ENCODE peak calls at places on chromosomes 6 and 20, in five cellular contexts. S is neuronal stem cell, I is trophoblast cell, Y is mesenchymal stem cell, A is H9. Z is an unnamed sample.

GRCh38 chr6:129568015-129568414 is 142.0 kb downstream of the ARHGAP18 start:
- DNase-seq in S (no peak), I (no peak), Y (no peak), A (no peak), Z (no peak)

GRCh38 chr6:143328885-143329284 is 121.6 kb downstream of the ADAT2 start:
- DNase-seq in S (no peak), I (no peak), Y (peak), A (no peak), Z (no peak)

GRCh38 chr20:4227085-4227821 is 211.9 kb upstream of the RNF24 start:
- DNase-seq in S (no peak), I (peak), Y (peak), A (peak), Z (no peak)

GRCh38 chr6:36848658-36849441 is 9.6 kb upstream of the CPNE5 start:
- DNase-seq in S (peak), I (peak), Y (no peak), A (peak), Z (no peak)

GRCh38 chr6:33908025-33908424 is 104.2 kb upstream of the MLN start:
- DNase-seq in S (no peak), I (no peak), Y (no peak), A (no peak), Z (no peak)

GRCh38 chr6:49915035-49915434 is 48.7 kb upstream of the CRISP1 start:
- DNase-seq in S (no peak), I (no peak), Y (no peak), A (peak), Z (no peak)

GRCh38 chr6:15495375-15495901 is 167.4 kb downstream of the DTNBP1 start:
- DNase-seq in S (no peak), I (no peak), Y (peak), A (no peak), Z (no peak)

GRCh38 chr6:111605100-111605748 is 454 bp downstream of the TRAF3IP2 start:
- DNase-seq in S (no peak), I (peak), Y (peak), A (peak), Z (peak)

GRCh38 chr6:167872538-167873210 is 46.0 kb downstream of the AFDN start:
- DNase-seq in S (no peak), I (no peak), Y (no peak), A (no peak), Z (no peak)

GRCh38 chr6:152267967-152268845 is 369.0 kb downstream of the SYNE1 start:
- DNase-seq in S (peak), I (no peak), Y (peak), A (no peak), Z (no peak)

GRCh38 chr6:80132942-80133517 is 26.6 kb downstream of the BCKDHB start:
- DNase-seq in S (peak), I (no peak), Y (peak), A (peak), Z (no peak)

GRCh38 chr6:134714679-134715078 is 235.2 kb downstream of the ALDH8A1 start:
- DNase-seq in S (no peak), I (peak), Y (peak), A (no peak), Z (no peak)

GRCh38 chr20:16066571-16066970 is 506.7 kb downstream of the KIF16B start:
- DNase-seq in S (no peak), I (no peak), Y (no peak), A (no peak), Z (no peak)

GRCh38 chr6:63263456-63263855 is 52.2 kb downstream of the FKBP1C start:
- DNase-seq in S (no peak), I (no peak), Y (no peak), A (no peak), Z (no peak)

GRCh38 chr6:147870745-147871144 is 362.3 kb downstream of the SAMD5 start:
- DNase-seq in S (no peak), I (no peak), Y (no peak), A (no peak), Z (no peak)

GRCh38 chr6:147869223-147869600 is 360.7 kb downstream of the SAMD5 start:
- DNase-seq in S (no peak), I (no peak), Y (peak), A (no peak), Z (no peak)

GRCh38 chr6:147868493-147869222 is 360.2 kb downstream of the SAMD5 start:
- DNase-seq in S (no peak), I (no peak), Y (peak), A (no peak), Z (no peak)

GRCh38 chr6:147867827-147868226 is 359.3 kb downstream of the SAMD5 start:
- DNase-seq in S (no peak), I (no peak), Y (no peak), A (no peak), Z (no peak)

GRCh38 chr6:147869869-147870268 is 361.4 kb downstream of the SAMD5 start:
- DNase-seq in S (no peak), I (no peak), Y (no peak), A (no peak), Z (no peak)
- H2BK12ac ChIP-seq in S (no peak), I (no peak), Y (no peak), A (no peak), Z (no peak)

DNA sequence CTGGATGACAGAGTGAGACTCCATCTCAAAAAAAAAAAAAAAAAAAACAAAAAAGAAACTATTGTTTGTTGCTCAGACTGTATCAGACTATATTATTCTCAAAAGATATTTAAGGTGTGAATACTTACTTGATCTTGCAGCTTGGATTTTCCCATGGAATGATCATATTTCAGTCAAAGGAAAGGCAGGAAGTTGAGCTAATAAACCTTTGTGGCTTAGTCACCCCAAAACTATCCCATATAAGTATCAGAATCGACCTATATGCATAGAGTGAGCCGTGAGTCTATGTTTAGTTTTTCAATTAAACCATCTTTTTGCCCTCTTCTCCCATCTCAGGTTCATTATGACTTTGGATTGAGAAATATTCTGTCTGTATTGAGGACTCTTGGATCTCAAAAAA is 152.6 kb downstream of the DNAH8 start:
- DNase-seq in S (no peak), I (no peak), Y (no peak), A (no peak), Z (no peak)
- H2BK12ac ChIP-seq in S (no peak), I (no peak), Y (no peak), A (no peak), Z (no peak)

DNA sequence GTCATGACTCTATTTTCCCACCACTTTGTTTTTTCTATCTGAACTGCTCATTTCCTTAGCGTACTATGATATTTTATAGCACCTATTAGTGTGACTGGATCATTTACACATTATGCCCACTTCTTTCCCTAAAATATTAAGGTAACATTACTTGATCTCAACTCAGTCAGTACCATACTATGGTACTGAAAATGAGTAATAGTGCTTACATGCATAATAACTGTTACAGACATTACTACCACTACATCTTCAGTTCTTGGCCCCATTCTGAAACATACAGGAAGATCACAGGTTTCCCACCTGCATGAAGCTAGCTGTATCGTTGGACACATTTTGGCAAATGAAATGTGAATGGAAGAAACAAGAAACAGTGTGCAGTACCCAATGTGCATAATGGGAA is 108.7 kb upstream of the DOK5 start:
- DNase-seq in S (no peak), I (no peak), Y (no peak), A (no peak), Z (no peak)
- H2BK12ac ChIP-seq in S (no peak), I (no peak), Y (no peak), A (no peak), Z (no peak)

GRCh38 chr20:58128635-58129625 is 99.5 kb downstream of the ANKRD60 start:
- DNase-seq in S (no peak), I (no peak), Y (no peak), A (peak), Z (no peak)
- H2BK12ac ChIP-seq in S (no peak), I (no peak), Y (no peak), A (no peak), Z (no peak)

DNA sequence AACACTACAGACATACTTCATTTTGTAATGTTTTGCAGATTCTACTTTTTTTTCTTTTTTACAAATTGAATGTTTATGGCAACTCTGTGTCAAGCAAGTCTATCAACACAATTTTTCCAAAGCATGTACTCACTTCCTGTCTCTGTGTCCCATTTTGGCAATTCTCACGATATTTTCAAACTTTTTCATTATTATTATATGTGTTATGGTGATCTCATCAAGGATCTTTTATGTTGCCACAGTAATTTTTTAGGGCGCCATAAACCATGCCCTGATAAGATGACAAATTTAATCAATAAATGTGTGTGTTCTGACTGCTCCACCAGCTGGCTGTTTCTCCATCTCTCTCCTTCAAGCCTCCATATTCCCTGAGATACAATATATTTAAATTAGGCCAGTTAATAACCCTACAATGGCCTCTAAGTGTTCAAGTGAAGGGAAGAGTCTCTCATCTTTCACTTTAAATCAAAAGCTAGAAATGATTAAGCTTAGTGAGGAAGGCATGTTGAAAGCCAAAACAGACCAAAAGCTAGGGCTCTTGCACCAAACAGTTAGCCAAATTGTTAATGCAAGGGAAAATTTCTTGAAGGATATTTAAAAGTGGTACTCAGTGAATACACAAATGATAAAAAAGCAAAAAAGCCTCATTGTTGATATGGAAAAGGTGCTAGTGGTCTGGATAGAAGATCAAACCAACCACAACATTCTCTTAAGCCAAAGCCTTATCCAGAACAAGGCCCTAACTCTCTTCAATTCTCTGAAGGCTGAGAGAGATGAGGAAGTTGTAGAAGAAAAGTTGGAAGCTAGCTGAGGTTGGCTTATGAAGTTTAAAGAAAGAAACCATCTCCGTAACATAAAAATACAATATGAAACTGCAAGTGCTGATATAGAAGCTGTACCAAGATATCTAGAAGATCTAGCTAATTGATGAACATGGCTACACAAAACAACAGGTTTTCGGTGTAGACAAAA is 194.4 kb upstream of the TAB2 start:
- DNase-seq in S (no peak), I (no peak), Y (no peak), A (no peak), Z (no peak)
- H2BK12ac ChIP-seq in S (no peak), I (no peak), Y (no peak), A (no peak), Z (no peak)

GRCh38 chr6:43040542-43041257 is 13.0 kb downstream of the CUL7 start:
- DNase-seq in S (no peak), I (no peak), Y (no peak), A (peak), Z (no peak)

GRCh38 chr6:43038727-43039126 is 14.9 kb downstream of the CUL7 start:
- DNase-seq in S (no peak), I (no peak), Y (no peak), A (peak), Z (no peak)

GRCh38 chr6:43045371-43045930 is 8.2 kb downstream of the CUL7 start:
- DNase-seq in S (no peak), I (no peak), Y (no peak), A (peak), Z (no peak)

GRCh38 chr6:43047998-43048397 is 5.7 kb downstream of the CUL7 start:
- DNase-seq in S (no peak), I (no peak), Y (no peak), A (peak), Z (no peak)

GRCh38 chr6:43043310-43043709 is 10.3 kb downstream of the CUL7 start:
- DNase-seq in S (no peak), I (no peak), Y (no peak), A (peak), Z (no peak)
- H2BK12ac ChIP-seq in S (no peak), I (no peak), Y (no peak), A (no peak), Z (no peak)

GRCh38 chr6:71410681-71411080 is 122.1 kb downstream of the OGFRL1 start:
- DNase-seq in S (no peak), I (no peak), Y (no peak), A (no peak), Z (no peak)

GRCh38 chr6:71412559-71412958 is 123.9 kb downstream of the OGFRL1 start:
- DNase-seq in S (no peak), I (no peak), Y (no peak), A (no peak), Z (no peak)

GRCh38 chr6:71408966-71409723 is 120.5 kb downstream of the OGFRL1 start:
- DNase-seq in S (no peak), I (no peak), Y (no peak), A (no peak), Z (no peak)

GRCh38 chr6:71411882-71412281 is 123.3 kb downstream of the OGFRL1 start:
- DNase-seq in S (no peak), I (no peak), Y (no peak), A (no peak), Z (no peak)

GRCh38 chr6:71410164-71410566 is 121.6 kb downstream of the OGFRL1 start:
- DNase-seq in S (no peak), I (peak), Y (no peak), A (no peak), Z (no peak)
- H2BK12ac ChIP-seq in S (no peak), I (no peak), Y (no peak), A (no peak), Z (no peak)

GRCh38 chr6:1904494-1904854 is 294.8 kb downstream of the FOXC1 start:
- DNase-seq in S (no peak), I (no peak), Y (no peak), A (no peak), Z (no peak)
- H2BK12ac ChIP-seq in S (no peak), I (peak), Y (no peak), A (no peak), Z (no peak)

DNA sequence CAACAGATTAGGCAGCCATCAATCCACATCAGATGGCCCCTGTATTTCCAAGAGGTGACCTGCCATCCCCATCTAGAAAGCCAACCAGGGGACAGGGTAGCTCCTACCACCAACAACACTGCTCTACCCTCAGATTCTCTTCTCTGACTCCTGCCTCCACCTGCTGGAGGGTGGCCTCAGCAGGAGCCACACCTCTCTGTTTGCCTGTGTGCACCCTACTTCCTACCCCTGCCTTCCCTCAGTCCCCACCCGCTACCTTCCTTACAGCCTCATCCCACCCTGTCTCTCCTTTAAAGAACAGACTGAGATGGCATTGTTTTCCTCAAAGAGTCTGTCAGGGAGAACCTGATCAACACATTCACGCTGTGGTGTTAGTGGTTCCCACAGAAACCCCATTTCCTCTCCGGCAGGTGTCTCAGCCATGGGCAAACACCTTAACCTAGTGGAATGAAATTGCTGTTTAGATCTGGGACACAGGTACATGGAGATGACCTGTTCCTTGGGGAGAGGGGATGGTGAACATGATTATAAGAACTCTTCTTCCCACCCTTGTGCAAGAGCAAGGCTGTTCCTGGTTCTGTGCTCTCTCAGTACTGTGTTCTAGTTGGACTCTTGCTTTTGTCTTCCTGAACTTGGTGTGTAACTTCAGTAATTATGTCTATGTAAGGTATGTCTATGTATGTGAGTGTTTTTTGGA is 1.8 kb downstream of the ENTPD6 start:
- DNase-seq in S (no peak), I (no peak), Y (no peak), A (no peak), Z (no peak)
- H2BK12ac ChIP-seq in S (no peak), I (no peak), Y (no peak), A (no peak), Z (peak)

GRCh38 chr20:46139908-46140482 is 21.9 kb downstream of the CD40 start:
- DNase-seq in S (no peak), I (no peak), Y (no peak), A (no peak), Z (no peak)

GRCh38 chr20:46139243-46139889 is 21.3 kb downstream of the CD40 start:
- DNase-seq in S (no peak), I (no peak), Y (no peak), A (no peak), Z (no peak)

GRCh38 chr20:46145646-46146045 is 27.5 kb downstream of the CD40 start:
- DNase-seq in S (no peak), I (no peak), Y (no peak), A (no peak), Z (no peak)

GRCh38 chr20:46144626-46145025 is 26.5 kb downstream of the CD40 start:
- DNase-seq in S (no peak), I (no peak), Y (no peak), A (no peak), Z (no peak)

DNA sequence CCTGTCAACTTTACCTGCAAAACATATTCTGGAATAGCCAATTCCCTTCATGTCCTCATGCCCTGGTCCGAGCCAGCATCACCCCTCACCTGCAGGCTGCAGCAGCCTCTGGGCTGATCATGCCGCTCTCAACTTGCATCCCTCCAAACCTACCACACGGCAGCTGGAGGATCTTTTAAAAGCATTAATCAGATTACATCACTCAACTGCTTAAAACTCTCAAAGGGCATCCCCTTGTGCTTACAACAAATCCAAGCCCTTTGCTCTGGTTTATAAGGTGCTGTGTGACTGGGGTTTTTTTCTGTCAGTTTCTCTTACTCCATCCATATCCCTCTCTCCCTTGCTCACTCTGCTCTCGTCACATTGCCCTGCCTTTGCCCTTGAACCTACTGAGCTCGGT is 24.0 kb downstream of the CD40 start:
- DNase-seq in S (no peak), I (no peak), Y (no peak), A (no peak), Z (no peak)
- H2BK12ac ChIP-seq in S (no peak), I (no peak), Y (no peak), A (no peak), Z (no peak)

Z was measured in H1.